ENCODE peak calls at places on chromosome X, in eight cellular contexts. L is K562, T is NB4, W is body of pancreas, N is stomach, F is suprapubic skin, Z is HepG2, B is spleen. X is an unnamed sample.

GRCh38 chrX:37905436-37906147 is 58.2 kb upstream of the DYNLT3 start:
- DNase-seq in L (peak), T (peak), W (no peak), N (peak), F (no peak), Z (no peak), B (no peak), X (no peak)

GRCh38 chrX:53244610-53245009 is 19.6 kb upstream of the KDM5C start:
- DNase-seq in L (no peak), T (no peak), W (no peak), N (no peak), F (no peak), Z (no peak), B (no peak), X (no peak)

GRCh38 chrX:129403974-129404669 is 119.2 kb downstream of the SMARCA1 start:
- DNase-seq in L (no peak), T (no peak), W (no peak), N (no peak), F (no peak), Z (no peak), B (no peak), X (no peak)

GRCh38 chrX:53445977-53446376 is 11.8 kb upstream of the HSD17B10 start:
- DNase-seq in L (peak), T (peak), W (peak), N (peak), F (no peak), Z (peak), B (no peak), X (no peak)

GRCh38 chrX:151701531-151701930 is 6.3 kb downstream of the PRRG3 start:
- DNase-seq in L (no peak), T (no peak), W (no peak), N (no peak), F (no peak), Z (no peak), B (no peak), X (peak)

GRCh38 chrX:23228950-23229448 is 105.7 kb upstream of the PTCHD1 start:
- DNase-seq in L (no peak), T (peak), W (no peak), N (no peak), F (no peak), Z (no peak), B (no peak), X (no peak)

GRCh38 chrX:8730812-8731578 is 942 bp downstream of the ANOS1 start:
- DNase-seq in L (no peak), T (no peak), W (no peak), N (no peak), F (no peak), Z (no peak), B (no peak), X (no peak)

GRCh38 chrX:40176979-40177430 is 79.2 kb upstream of the BCOR start:
- DNase-seq in L (no peak), T (no peak), W (peak), N (no peak), F (no peak), Z (peak), B (peak), X (no peak)

GRCh38 chrX:81414630-81415029 is 212.7 kb downstream of the SH3BGRL start:
- DNase-seq in L (no peak), T (peak), W (no peak), N (no peak), F (no peak), Z (no peak), B (no peak), X (no peak)

GRCh38 chrX:74232859-74233258 is 71.1 kb upstream of the ZCCHC13 start:
- DNase-seq in L (peak), T (no peak), W (no peak), N (no peak), F (no peak), Z (peak), B (no peak), X (no peak)

GRCh38 chrX:2691543-2692220 is 587 bp downstream of the CD99 start:
- DNase-seq in L (peak), T (peak), W (peak), N (peak), F (peak), Z (no peak), B (peak), X (no peak)

GRCh38 chrX:24526616-24527015 is 61.5 kb downstream of the PDK3 start:
- DNase-seq in L (no peak), T (no peak), W (no peak), N (no peak), F (no peak), Z (no peak), B (no peak), X (no peak)

GRCh38 chrX:74529311-74529710 is 85.1 kb downstream of the RLIM start:
- DNase-seq in L (no peak), T (no peak), W (no peak), N (no peak), F (no peak), Z (no peak), B (no peak), X (no peak)

GRCh38 chrX:28880136-28880535 is 292.9 kb downstream of the IL1RAPL1 start:
- DNase-seq in L (no peak), T (no peak), W (no peak), N (no peak), F (no peak), Z (no peak), B (no peak), X (no peak)

GRCh38 chrX:115892787-115893671 is 277.5 kb upstream of the AGTR2 start:
- DNase-seq in L (peak), T (peak), W (no peak), N (peak), F (no peak), Z (peak), B (peak), X (peak)
- TF ChIP-seq CTCF in L (peak), T (no peak), W (no peak), N (no peak), F (peak), Z (peak), B (no peak), X (no peak)

DNA sequence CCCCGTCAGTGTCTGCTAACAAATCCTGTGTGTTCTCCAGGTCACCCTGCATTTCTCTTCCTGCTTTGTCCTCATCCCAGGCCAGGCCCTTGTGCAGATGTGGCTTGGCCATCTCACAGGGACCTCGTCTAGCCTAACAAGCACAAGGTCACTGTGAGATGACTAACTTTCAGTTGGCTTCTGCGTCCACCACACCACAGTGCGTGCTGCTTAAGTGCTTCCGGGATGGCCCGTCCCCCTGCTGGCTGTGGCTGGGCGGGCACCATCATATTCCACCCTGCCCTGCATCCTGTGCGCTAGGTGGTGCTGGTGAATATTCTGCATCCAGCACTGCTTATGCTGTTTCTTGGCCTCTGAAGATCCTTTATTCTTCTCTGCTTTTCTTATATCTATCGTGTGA is 33.8 kb downstream of the RBBP7 start:
- DNase-seq in L (peak), T (peak), W (peak), N (peak), F (no peak), Z (peak), B (no peak), X (no peak)
- TF ChIP-seq POLR2A in L (no peak), T (no peak), W (no peak), N (no peak), F (no peak), Z (no peak), B (no peak), X (no peak)

DNA sequence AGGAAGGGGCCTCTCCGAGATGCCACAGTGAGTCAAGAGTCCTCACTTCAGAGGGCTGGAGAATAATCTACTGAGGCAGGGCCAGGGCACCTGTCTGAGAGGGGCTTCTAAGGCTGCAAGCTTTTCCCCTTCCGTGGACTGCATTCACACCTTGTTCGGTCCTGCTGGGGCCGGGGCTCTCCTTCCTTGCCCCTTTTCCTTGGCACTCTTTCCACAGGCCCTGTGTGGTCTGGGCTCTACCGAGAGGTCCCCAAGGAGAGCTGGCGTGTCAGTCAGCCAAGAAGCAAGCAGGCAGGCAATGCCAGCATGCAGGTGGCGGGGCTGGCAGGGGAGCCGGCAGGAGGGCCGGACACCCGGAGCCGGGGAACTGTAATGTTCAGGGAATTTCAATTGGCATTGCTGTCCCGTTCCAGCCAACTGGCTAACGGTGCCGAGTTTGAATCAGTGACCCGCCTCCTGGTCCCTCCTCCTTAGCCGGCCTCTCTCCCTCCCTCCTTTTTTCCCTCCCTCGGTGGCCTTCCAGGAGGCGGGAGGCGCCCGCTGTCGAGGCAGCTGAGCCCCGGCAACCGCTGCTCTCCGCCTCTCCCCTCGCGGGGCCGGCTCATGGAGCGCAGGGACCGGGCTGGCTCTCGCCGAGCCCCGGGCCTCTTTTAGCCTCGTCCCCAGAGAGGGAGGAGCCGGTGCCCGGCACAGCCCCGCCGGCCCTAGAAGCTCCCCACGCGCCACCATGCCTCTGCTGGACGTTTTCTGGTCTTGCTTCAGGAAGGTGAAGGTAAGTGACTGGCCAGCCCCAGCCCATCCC is at the start of gene STARD8:
- DNase-seq in L (peak), T (no peak), W (peak), N (peak), F (no peak), Z (peak), B (no peak), X (peak)
- H3K4me3 ChIP-seq in L (peak), T (no peak), W (no peak), N (peak), F (peak), Z (no peak), B (no peak), X (no peak)

DNA sequence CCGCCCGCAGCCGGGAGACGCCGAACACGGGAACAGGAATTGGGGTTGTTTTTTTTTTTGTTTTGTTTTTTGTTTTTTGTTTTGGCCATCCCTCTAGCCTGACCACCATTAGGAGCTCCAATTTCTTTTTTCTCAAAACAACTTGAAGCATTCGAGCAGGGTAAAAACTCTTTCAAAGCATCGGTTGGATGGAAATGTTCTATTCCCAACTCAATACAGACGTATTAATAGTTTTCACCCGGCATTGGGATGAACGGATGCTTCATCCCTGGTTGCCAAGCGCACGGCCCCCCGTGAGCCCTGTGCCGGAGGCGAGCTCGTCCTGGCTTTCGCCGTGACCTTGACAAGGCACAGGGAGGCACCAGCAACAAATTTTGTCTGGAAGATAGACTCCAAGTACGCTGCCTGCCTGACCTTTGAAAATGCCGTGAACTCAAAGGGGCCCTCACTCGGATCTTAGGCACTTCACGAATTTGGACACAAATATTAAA is 352 bp upstream of the MAP3K15 start:
- DNase-seq in L (no peak), T (peak), W (no peak), N (no peak), F (no peak), Z (no peak), B (peak), X (peak)
- TF ChIP-seq CTCF in L (no peak), T (peak), W (peak), N (no peak), F (no peak), Z (no peak), B (no peak), X (no peak)

GRCh38 chrX:41391606-41392005 is 55.5 kb upstream of the NYX start:
- DNase-seq in L (no peak), T (no peak), W (no peak), N (peak), F (no peak), Z (no peak), B (no peak), X (no peak)

GRCh38 chrX:41394293-41394692 is 52.9 kb upstream of the NYX start:
- DNase-seq in L (peak), T (no peak), W (no peak), N (no peak), F (no peak), Z (no peak), B (no peak), X (no peak)

GRCh38 chrX:41388543-41388942 is 54.6 kb downstream of the DDX3X start:
- DNase-seq in L (no peak), T (no peak), W (no peak), N (no peak), F (no peak), Z (peak), B (no peak), X (no peak)

GRCh38 chrX:41386222-41386990 is 52.4 kb downstream of the DDX3X start:
- DNase-seq in L (no peak), T (no peak), W (no peak), N (no peak), F (no peak), Z (no peak), B (no peak), X (no peak)

DNA sequence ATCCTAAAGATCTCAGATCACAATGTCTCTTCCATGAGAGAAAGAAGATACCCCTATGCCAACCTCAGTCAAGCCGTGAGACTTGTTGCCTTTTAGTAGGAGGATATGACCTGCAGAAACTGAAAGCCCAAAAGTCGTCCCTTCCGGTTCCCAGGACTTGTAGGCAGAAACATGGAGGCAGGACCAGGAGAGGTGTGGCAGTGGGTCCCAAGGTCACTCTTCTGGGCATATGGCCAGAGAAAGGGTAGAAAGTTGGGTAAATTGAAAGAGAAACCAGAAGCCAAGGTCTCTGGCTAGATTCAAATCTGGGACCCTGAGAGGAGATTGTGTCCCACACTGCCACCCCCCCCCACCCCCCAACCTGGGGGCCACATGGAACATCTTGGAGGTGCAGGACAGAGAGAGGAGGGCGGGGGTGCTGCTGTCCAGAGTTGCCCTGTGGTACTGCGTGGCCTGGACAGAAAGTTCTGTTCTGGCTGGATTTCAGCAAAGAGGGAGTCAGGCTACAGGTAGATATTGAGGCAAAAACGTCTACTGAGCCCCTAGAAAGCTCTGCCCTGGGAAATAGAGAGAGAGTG is 55.4 kb downstream of the DDX3X start:
- DNase-seq in L (no peak), T (no peak), W (peak), N (peak), F (no peak), Z (peak), B (no peak), X (no peak)
- TF ChIP-seq POLR2A in L (no peak), T (no peak), W (no peak), N (no peak), F (no peak), Z (no peak), B (no peak), X (no peak)

GRCh38 chrX:77451041-77451440 is 3.9 kb downstream of the FGF16 start:
- DNase-seq in L (no peak), T (no peak), W (no peak), N (no peak), F (no peak), Z (no peak), B (no peak), X (no peak)

GRCh38 chrX:77447339-77448149 is at the start of gene FGF16:
- DNase-seq in L (no peak), T (no peak), W (no peak), N (no peak), F (peak), Z (no peak), B (peak), X (no peak)

GRCh38 chrX:77453190-77453589 is 6.0 kb downstream of the FGF16 start:
- DNase-seq in L (no peak), T (no peak), W (no peak), N (no peak), F (no peak), Z (no peak), B (no peak), X (no peak)

GRCh38 chrX:77448170-77448569 is 981 bp downstream of the FGF16 start:
- DNase-seq in L (no peak), T (no peak), W (no peak), N (no peak), F (no peak), Z (no peak), B (no peak), X (no peak)

GRCh38 chrX:77450415-77450814 is 3.2 kb downstream of the FGF16 start:
- DNase-seq in L (no peak), T (no peak), W (no peak), N (no peak), F (no peak), Z (no peak), B (no peak), X (no peak)
- H3K4me3 ChIP-seq in L (no peak), T (no peak), W (no peak), N (no peak), F (no peak), Z (no peak), B (no peak), X (no peak)

DNA sequence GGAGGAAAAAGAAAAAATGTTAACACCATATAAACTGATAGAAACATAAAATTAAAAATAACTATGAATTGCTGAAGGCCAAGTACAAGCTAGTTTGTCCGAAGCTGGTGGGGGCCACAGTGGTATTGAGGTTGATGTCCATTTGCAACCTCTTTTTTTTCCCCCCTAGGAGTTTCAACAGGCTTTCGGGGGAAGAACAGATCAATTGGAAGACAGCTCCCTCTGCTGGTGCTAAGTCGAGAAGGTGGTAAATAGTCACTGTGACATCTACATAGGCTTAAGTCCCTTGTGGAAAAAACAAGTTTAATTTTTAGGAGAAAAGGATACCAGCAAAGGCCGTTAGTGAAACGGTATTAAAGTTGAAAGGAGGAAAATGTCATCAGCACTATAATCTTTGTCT is 115.7 kb upstream of the ZXDA start:
- DNase-seq in L (peak), T (peak), W (peak), N (peak), F (no peak), Z (peak), B (no peak), X (no peak)
- TF ChIP-seq CTCF in L (peak), T (peak), W (peak), N (peak), F (no peak), Z (peak), B (peak), X (no peak)

DNA sequence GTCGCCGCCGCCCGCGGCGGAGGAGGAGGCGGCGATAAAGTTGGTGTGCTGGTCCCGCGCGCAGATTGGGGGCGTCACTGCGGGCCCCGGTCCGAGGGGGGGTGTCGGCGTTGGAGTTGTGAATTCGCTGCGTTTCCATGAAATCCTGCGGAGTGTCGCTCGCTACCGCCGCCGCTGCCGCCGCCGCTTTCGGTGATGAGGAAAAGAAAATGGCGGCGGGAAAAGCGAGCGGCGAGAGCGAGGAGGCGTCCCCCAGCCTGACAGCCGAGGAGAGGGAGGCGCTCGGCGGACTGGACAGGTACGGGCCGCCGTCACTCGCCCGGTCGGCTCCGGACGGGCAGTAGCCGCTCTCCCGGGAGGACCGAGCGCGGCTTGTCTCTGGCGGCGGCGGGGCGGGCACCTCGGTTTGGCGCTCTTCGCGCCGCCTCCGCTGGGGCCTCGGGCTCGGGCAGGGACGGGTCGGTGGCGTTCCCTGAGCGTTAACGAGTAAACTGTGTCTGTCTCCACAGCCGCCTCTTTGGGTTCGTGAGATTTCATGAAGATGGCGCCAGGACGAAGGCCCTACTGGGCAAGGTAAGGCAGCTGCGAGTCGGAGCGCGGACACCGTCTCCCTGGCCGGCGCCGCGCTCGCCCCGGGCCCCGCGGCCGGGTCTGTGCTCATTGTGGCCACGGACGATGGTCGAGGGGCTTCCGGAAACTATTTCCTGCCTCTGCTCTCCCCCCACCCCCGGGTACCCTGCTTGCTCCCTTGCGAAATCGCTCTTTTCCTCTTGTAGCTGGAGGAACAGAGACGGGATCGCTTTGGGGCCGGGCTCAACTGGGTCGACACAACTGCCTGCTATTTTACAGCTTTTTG is 655 bp downstream of the KDM6A start:
- DNase-seq in L (peak), T (peak), W (peak), N (peak), F (peak), Z (no peak), B (peak), X (peak)
- TF ChIP-seq POLR2A in L (peak), T (peak), W (no peak), N (no peak), F (no peak), Z (no peak), B (no peak), X (no peak)

DNA sequence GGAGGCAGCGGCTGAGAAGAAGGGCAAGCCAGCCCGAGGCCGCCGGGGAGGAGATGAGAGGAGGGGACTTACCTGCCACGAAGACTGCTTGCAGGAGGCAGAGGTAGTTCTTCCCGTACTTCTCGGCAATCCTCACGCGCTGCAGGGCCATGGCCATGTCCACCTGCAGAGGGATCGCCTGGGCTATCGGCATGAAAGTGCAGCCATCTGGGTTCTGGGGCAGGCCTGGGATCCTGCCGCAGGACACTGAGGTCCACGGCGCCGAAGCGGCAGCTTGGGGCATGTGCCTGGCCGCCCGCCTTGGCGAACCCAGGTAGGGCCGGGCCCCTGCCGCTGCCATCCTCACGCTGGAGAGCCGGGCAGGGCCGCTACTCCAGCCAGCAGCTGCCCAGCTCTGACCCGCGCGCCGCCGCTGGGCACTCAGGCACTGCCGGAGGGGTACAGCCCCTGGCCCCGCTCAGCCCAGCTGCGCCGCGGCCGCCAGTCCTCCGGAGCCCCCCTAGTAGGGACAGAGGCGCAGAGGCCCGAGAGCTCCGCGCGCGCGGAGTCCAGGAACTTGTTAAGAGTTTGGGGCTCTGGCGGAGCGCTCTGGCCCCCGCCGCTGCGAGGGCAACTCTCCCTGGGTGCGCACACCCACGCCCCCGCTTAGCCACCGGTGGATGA is 16.0 kb downstream of the MCF2 start:
- DNase-seq in L (no peak), T (no peak), W (no peak), N (no peak), F (no peak), Z (no peak), B (peak), X (no peak)
- H3K4me3 ChIP-seq in L (no peak), T (no peak), W (peak), N (peak), F (peak), Z (no peak), B (peak), X (no peak)